ENCODE peak calls at places on chromosomes 7 and 10, in four cellular contexts. P is right lobe of liver, U is colonic mucosa, G is fibroblast of lung. D is an unnamed sample.

GRCh38 chr7:22499044-22499443 is 944 bp downstream of the STEAP1B start:
- DNase-seq in P (no peak), U (no peak), G (peak), D (no peak)

GRCh38 chr10:70549962-70550845 is 52.3 kb downstream of the PRF1 start:
- DNase-seq in P (no peak), U (peak), G (peak), D (peak)

GRCh38 chr7:148447221-148447845 is 143.2 kb upstream of the C7orf33 start:
- DNase-seq in P (no peak), U (no peak), G (no peak), D (no peak)

GRCh38 chr10:127458171-127458810 is 90.8 kb upstream of the NPS start:
- DNase-seq in P (no peak), U (no peak), G (no peak), D (no peak)

GRCh38 chr7:21159506-21159905 is 268.4 kb upstream of the SP4 start:
- DNase-seq in P (no peak), U (no peak), G (no peak), D (no peak)

GRCh38 chr10:12081879-12082560 is 13.3 kb downstream of the DHTKD1 start:
- DNase-seq in P (no peak), U (no peak), G (peak), D (no peak)

GRCh38 chr10:95327367-95327766 is 36.6 kb upstream of the PDLIM1 start:
- DNase-seq in P (peak), U (no peak), G (peak), D (no peak)

GRCh38 chr10:125584954-125585353 is 98.0 kb downstream of the TEX36 start:
- DNase-seq in P (no peak), U (no peak), G (no peak), D (no peak)

GRCh38 chr7:96017877-96018276 is 245.5 kb downstream of the DYNC1I1 start:
- DNase-seq in P (no peak), U (no peak), G (no peak), D (no peak)

GRCh38 chr10:90112681-90113080 is 411.3 kb downstream of the KIF20B start:
- DNase-seq in P (no peak), U (no peak), G (peak), D (no peak)

GRCh38 chr7:43650457-43651052 is 67.6 kb downstream of the STK17A start:
- DNase-seq in P (no peak), U (no peak), G (peak), D (no peak)

GRCh38 chr7:30920021-30920583 is 8.4 kb downstream of the AQP1 start:
- DNase-seq in P (peak), U (no peak), G (no peak), D (no peak)

GRCh38 chr10:131588704-131589220 is 277.2 kb upstream of the TCERG1L start:
- DNase-seq in P (no peak), U (no peak), G (no peak), D (no peak)

GRCh38 chr10:130041691-130042225 is 68.9 kb downstream of the C10orf143 start:
- DNase-seq in P (no peak), U (no peak), G (no peak), D (no peak)

GRCh38 chr7:150968056-150968455 is 10.1 kb downstream of the KCNH2 start:
- DNase-seq in P (no peak), U (no peak), G (no peak), D (no peak)

GRCh38 chr10:110758898-110759297 is 112.8 kb upstream of the PDCD4 start:
- DNase-seq in P (no peak), U (peak), G (no peak), D (no peak)

GRCh38 chr7:107228291-107228690 is 59.5 kb downstream of the HBP1 start:
- DNase-seq in P (no peak), U (no peak), G (no peak), D (no peak)

GRCh38 chr7:12524794-12525386 is 45.6 kb upstream of the SCIN start:
- DNase-seq in P (no peak), U (no peak), G (peak), D (no peak)

GRCh38 chr7:74665296-74665938 is 7.9 kb downstream of the GTF2I start:
- DNase-seq in P (no peak), U (no peak), G (no peak), D (no peak)

GRCh38 chr10:120493411-120494312 is 36.6 kb downstream of the PLPP4 start:
- DNase-seq in P (no peak), U (no peak), G (no peak), D (no peak)

GRCh38 chr10:112383325-112383724 is 9.4 kb downstream of the ACSL5 start:
- DNase-seq in P (peak), U (peak), G (peak), D (no peak)
- H3K4me3 ChIP-seq in P (no peak), U (no peak), G (no peak), D (no peak)

GRCh38 chr7:139918488-139918887 is 89.4 kb downstream of the TBXAS1 start:
- DNase-seq in P (no peak), U (no peak), G (peak), D (no peak)

GRCh38 chr7:139915301-139915863 is 86.3 kb downstream of the TBXAS1 start:
- DNase-seq in P (no peak), U (no peak), G (peak), D (no peak)

GRCh38 chr7:139915864-139916716 is 87.0 kb downstream of the TBXAS1 start:
- DNase-seq in P (no peak), U (peak), G (peak), D (no peak)

GRCh38 chr7:139914861-139915300 is 85.8 kb downstream of the TBXAS1 start:
- DNase-seq in P (no peak), U (no peak), G (peak), D (no peak)

GRCh38 chr7:139916717-139917395 is 87.8 kb downstream of the TBXAS1 start:
- DNase-seq in P (no peak), U (no peak), G (peak), D (no peak)
- H3K4me3 ChIP-seq in P (no peak), U (no peak), G (no peak), D (no peak)

DNA sequence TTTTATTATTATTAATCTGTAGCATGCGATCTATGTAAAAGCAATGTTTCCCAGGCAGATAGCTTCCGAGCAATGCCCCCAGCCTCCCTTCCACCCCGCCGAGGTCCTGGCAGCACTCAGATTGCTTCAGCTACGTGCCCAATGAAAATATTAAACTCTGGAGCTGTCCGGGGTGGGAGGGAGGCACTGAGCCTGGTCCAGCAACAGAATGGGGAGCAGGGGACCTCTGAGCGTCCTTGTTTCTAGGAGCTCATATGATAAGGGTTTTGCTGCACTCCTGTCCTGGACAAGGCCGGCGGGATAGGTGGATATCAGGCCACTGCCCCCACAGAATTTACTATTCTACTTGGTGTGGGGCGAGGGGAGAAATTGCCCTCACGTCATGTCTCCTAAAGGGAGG is 44.5 kb upstream of the CDK1 start:
- DNase-seq in P (no peak), U (no peak), G (no peak), D (no peak)
- H3K4me3 ChIP-seq in P (peak), U (peak), G (peak), D (no peak)

GRCh38 chr10:21292763-21293517 is 232.5 kb downstream of the SKIDA1 start:
- DNase-seq in P (peak), U (peak), G (peak), D (no peak)

GRCh38 chr10:21297525-21298383 is 227.7 kb downstream of the SKIDA1 start:
- DNase-seq in P (no peak), U (no peak), G (peak), D (no peak)

GRCh38 chr10:21296575-21297355 is 228.7 kb downstream of the SKIDA1 start:
- DNase-seq in P (no peak), U (no peak), G (no peak), D (no peak)

GRCh38 chr10:21290499-21291160 is 234.9 kb downstream of the SKIDA1 start:
- DNase-seq in P (no peak), U (no peak), G (no peak), D (no peak)

DNA sequence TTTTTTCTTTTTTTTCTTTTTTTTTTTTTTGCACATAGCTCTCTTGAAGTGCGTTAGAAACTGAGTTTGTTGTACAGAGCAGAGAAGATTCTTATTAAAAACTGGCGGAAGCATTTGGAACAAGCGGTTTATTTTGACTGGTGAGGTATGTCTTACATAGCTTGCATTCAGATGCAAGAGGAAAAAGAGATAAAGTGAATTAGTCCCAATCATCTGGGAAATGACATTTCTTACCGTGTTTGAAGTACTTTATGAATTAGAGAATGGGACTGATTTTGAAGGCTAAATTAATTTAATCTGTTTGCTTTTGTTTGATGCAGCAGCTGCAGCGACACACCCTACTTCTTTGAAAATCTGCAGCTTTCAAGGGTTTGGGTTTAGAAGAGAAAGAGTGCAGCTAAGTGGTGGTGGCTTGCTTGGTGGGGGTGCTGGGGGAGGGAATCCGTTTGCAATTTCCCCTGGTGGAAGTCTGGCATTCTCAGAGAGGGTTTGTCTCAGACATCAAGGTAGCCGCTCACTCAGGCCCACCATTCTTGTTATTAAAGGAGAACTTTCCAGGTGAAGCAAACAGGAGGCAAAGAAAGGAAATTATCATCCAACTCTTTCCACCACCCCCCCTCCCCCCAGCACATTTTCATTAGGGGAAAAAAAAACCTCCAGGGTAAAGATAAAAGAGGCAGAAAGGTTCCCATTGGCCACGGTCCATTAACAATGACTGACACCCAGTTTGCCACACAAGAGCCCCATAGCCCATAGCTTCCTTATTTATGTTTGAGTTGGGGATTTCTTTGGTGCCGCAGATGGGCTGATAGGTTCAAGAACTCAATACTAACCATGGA is 231.7 kb downstream of the SKIDA1 start:
- DNase-seq in P (no peak), U (no peak), G (peak), D (no peak)
- H3K4me3 ChIP-seq in P (no peak), U (no peak), G (no peak), D (no peak)

GRCh38 chr10:38038107-38038931 is 27.8 kb downstream of the ZNF33A start:
- DNase-seq in P (no peak), U (no peak), G (peak), D (no peak)
- H3K4me3 ChIP-seq in P (no peak), U (no peak), G (no peak), D (no peak)

DNA sequence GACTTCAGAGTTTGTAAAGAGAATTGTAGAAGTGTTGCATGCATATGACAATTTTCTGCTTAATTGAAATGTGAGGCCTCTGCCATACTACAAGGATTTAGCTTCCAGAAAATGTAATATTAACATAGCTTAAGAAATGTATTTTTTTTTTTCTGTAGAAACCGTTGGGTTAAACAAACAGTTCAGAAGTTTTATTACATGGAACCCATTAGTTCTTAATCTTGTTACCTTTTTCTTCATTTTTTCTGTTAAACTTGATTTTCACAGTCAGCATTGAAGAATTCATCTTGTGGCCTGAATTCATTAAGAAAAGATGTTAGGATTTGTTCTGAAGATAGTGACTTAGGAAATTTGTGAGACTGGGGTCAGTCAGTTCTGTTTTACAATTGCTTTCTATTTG is 4.9 kb downstream of the PTEN start:
- DNase-seq in P (no peak), U (no peak), G (no peak), D (no peak)
- H3K4me3 ChIP-seq in P (peak), U (peak), G (peak), D (no peak)

GRCh38 chr10:71965623-71966022 is 1.4 kb downstream of the CHST3 start:
- DNase-seq in P (no peak), U (no peak), G (no peak), D (no peak)
- H3K4me3 ChIP-seq in P (peak), U (peak), G (peak), D (no peak)

GRCh38 chr10:18238875-18239485 is 98.8 kb downstream of the CACNB2 start:
- DNase-seq in P (no peak), U (no peak), G (peak), D (no peak)

GRCh38 chr10:18235477-18235876 is 95.3 kb downstream of the CACNB2 start:
- DNase-seq in P (no peak), U (no peak), G (no peak), D (no peak)

GRCh38 chr10:18240185-18240882 is 100.1 kb downstream of the CACNB2 start:
- DNase-seq in P (no peak), U (no peak), G (no peak), D (no peak)
- H3K4me3 ChIP-seq in P (no peak), U (no peak), G (no peak), D (no peak)

GRCh38 chr10:89090760-89091455 is 100.3 kb downstream of the FAS start:
- DNase-seq in P (no peak), U (no peak), G (peak), D (no peak)
- H3K4me3 ChIP-seq in P (no peak), U (no peak), G (no peak), D (no peak)

D was measured in iPS DF 6.9.